ENCODE peak calls at places on chromosome 15, in nine cellular contexts. X is GM18507; I is ACHN; L is GM12878; O is left lobe of liver; W is RKO; Z is WERI-Rb-1; K is Calu3; F is naive thymus-derived CD8-positive, alpha-beta T cell. S is an unnamed sample.

GRCh38 chr15:52415628-52416027 is 113.1 kb downstream of the MYO5A start:
- DNase-seq in I (no peak), W (no peak), X (no peak), K (no peak), Z (no peak), L (no peak), O (no peak), F (no peak), S (no peak)

GRCh38 chr15:42094512-42094963 is at the start of gene PLA2G4D:
- DNase-seq in F (no peak), O (no peak), I (no peak), K (no peak), Z (no peak), W (no peak), X (no peak), L (no peak), S (no peak)

GRCh38 chr15:31400222-31400927 is 73.7 kb downstream of the KLF13 start:
- DNase-seq in O (no peak), X (no peak), L (no peak), F (no peak), Z (no peak), I (no peak), W (no peak), K (no peak), S (no peak)

GRCh38 chr15:32861741-32862140 is 143.9 kb downstream of the GREM1 start:
- DNase-seq in X (no peak), I (no peak), L (no peak), K (no peak), F (no peak), O (no peak), Z (peak), W (no peak), S (no peak)

GRCh38 chr15:90261811-90262210 is 3.7 kb upstream of the NGRN start:
- DNase-seq in F (no peak), Z (no peak), W (no peak), O (no peak), K (no peak), I (peak), L (no peak), X (no peak), S (no peak)

GRCh38 chr15:92343869-92344643 is 49.6 kb upstream of the ST8SIA2 start:
- DNase-seq in X (no peak), Z (peak), W (no peak), F (no peak), I (no peak), O (no peak), K (no peak), L (no peak), S (no peak)

GRCh38 chr15:96329403-96329981 is 1.0 kb upstream of the NR2F2 start:
- DNase-seq in W (no peak), K (no peak), I (peak), L (no peak), Z (no peak), O (no peak), X (no peak), F (no peak), S (no peak)

GRCh38 chr15:27172821-27173220 is 201.8 kb downstream of the GABRG3 start:
- DNase-seq in O (no peak), I (no peak), L (no peak), Z (no peak), F (no peak), K (no peak), W (no peak), X (no peak), S (no peak)

GRCh38 chr15:74614744-74615312 is 808 bp upstream of the CLK3 start:
- DNase-seq in X (peak), L (peak), K (peak), Z (peak), O (peak), F (peak), I (peak), W (peak), S (peak)

GRCh38 chr15:93238641-93239040 is 149.6 kb upstream of the RGMA start:
- DNase-seq in Z (no peak), X (no peak), L (no peak), I (no peak), F (no peak), W (no peak), O (peak), K (no peak), S (no peak)

GRCh38 chr15:101608182-101608581 is 44.0 kb downstream of the TM2D3 start:
- DNase-seq in F (no peak), Z (no peak), I (no peak), L (no peak), W (no peak), X (no peak), K (no peak), O (no peak), S (no peak)

GRCh38 chr15:68054658-68055223 is 626 bp downstream of the PIAS1 start:
- DNase-seq in Z (peak), O (peak), L (no peak), X (no peak), I (peak), W (peak), F (peak), K (peak), S (peak)

GRCh38 chr15:90225504-90226234 is 8.1 kb downstream of the CIB1 start:
- DNase-seq in F (no peak), X (no peak), W (no peak), Z (no peak), K (no peak), L (no peak), O (no peak), I (no peak), S (no peak)

GRCh38 chr15:27623560-27624305 is 475.4 kb downstream of the OCA2 start:
- DNase-seq in X (no peak), Z (no peak), O (no peak), K (no peak), I (no peak), L (no peak), F (no peak), W (no peak), S (no peak)

GRCh38 chr15:42194502-42194901 is 13.6 kb downstream of the VPS39 start:
- DNase-seq in W (peak), I (no peak), L (no peak), K (no peak), O (no peak), X (no peak), Z (no peak), F (no peak), S (peak)

GRCh38 chr15:65085990-65086679 is 9.6 kb downstream of the KBTBD13 start:
- DNase-seq in L (no peak), F (no peak), K (peak), X (no peak), W (no peak), Z (peak), O (no peak), I (peak), S (peak)

GRCh38 chr15:92244703-92245102 is 149.0 kb upstream of the ST8SIA2 start:
- DNase-seq in O (no peak), X (no peak), W (no peak), Z (peak), F (no peak), I (no peak), K (no peak), L (no peak), S (no peak)

S was measured in activated CD4-positive, alpha-beta memory T cell treated with anti-CD3 and anti-CD28 coated beads for 36 hours.